ENCODE peak calls at places on chromosomes 1 and 21, in four cellular contexts. O is BJ, A is HFF-Myc, Z is foreskin fibroblast. N is an unnamed sample.

GRCh38 chr1:22861764-22862440 is 110.8 kb downstream of the LACTBL1 start:
- DNase-seq in O (no peak), A (no peak), Z (peak; percentile 70), N (peak; percentile 69)

GRCh38 chr1:77322061-77322900 is 40.5 kb downstream of the AK5 start:
- DNase-seq in O (peak; percentile 66), A (peak; percentile 17), Z (peak; percentile 85), N (peak; percentile 82)

GRCh38 chr1:54989473-54989872 is 9.0 kb downstream of the TMEM61 start:
- DNase-seq in O (no peak), A (no peak), Z (no peak), N (no peak)

GRCh38 chr1:227733309-227733705 is 1.8 kb downstream of the JMJD4 start:
- DNase-seq in O (no peak), A (no peak), Z (no peak), N (no peak)

GRCh38 chr1:111227875-111228747 is 598 bp downstream of the CHI3L2 start:
- DNase-seq in O (peak; percentile 18), A (no peak), Z (peak; percentile 93), N (peak; percentile 78)

GRCh38 chr21:45644041-45644906 is 749 bp downstream of the PCBP3 start:
- DNase-seq in O (no peak), A (no peak), Z (peak; percentile 69), N (no peak)

GRCh38 chr1:67626495-67627235 is 58.3 kb upstream of the GADD45A start:
- DNase-seq in O (no peak), A (peak; percentile 76), Z (peak; percentile 78), N (peak; percentile 26)

GRCh38 chr1:162562452-162562828 is 918 bp downstream of the UAP1 start:
- DNase-seq in O (no peak), A (no peak), Z (peak; percentile 80), N (peak; percentile 83)

GRCh38 chr1:156196445-156196844 is 2.5 kb downstream of the SLC25A44 start:
- DNase-seq in O (no peak), A (no peak), Z (no peak), N (no peak)

GRCh38 chr1:227886503-227886961 is 61.2 kb downstream of the WNT9A start:
- DNase-seq in O (no peak), A (no peak), Z (no peak), N (no peak)

GRCh38 chr1:16625497-16626408 is 12.4 kb upstream of the NBPF1 start:
- DNase-seq in O (no peak), A (no peak), Z (no peak), N (no peak)

GRCh38 chr1:28064064-28064463 is 24.3 kb downstream of the EYA3 start:
- DNase-seq in O (no peak), A (peak; percentile 38), Z (peak; percentile 62), N (peak; percentile 19)

GRCh38 chr1:16012590-16013219 is 5.1 kb downstream of the HSPB7 start:
- DNase-seq in O (no peak), A (no peak), Z (peak; percentile 65), N (peak; percentile 87)

GRCh38 chr1:229127301-229127700 is 143.6 kb upstream of the RAB4A start:
- DNase-seq in O (no peak), A (no peak), Z (no peak), N (peak; percentile 3)

GRCh38 chr1:29122987-29123870 is 474 bp downstream of the TMEM200B start:
- DNase-seq in O (no peak), A (no peak), Z (peak; percentile 66), N (peak; percentile 52)

GRCh38 chr1:29808141-29808995 is 572.0 kb downstream of the PTPRU start:
- DNase-seq in O (no peak), A (no peak), Z (no peak), N (no peak)

GRCh38 chr21:45818904-45819285 is 162.7 kb upstream of the COL6A1 start:
- DNase-seq in O (peak; percentile 40), A (peak; percentile 61), Z (peak; percentile 83), N (peak; percentile 74)

GRCh38 chr21:26177741-26178452 is 7.3 kb upstream of the APP start:
- DNase-seq in O (no peak), A (no peak), Z (peak; percentile 29), N (peak; percentile 51)

GRCh38 chr1:217721692-217722091 is 90.5 kb downstream of the SPATA17 start:
- DNase-seq in O (no peak), A (no peak), Z (no peak), N (peak; percentile 2)

DNA sequence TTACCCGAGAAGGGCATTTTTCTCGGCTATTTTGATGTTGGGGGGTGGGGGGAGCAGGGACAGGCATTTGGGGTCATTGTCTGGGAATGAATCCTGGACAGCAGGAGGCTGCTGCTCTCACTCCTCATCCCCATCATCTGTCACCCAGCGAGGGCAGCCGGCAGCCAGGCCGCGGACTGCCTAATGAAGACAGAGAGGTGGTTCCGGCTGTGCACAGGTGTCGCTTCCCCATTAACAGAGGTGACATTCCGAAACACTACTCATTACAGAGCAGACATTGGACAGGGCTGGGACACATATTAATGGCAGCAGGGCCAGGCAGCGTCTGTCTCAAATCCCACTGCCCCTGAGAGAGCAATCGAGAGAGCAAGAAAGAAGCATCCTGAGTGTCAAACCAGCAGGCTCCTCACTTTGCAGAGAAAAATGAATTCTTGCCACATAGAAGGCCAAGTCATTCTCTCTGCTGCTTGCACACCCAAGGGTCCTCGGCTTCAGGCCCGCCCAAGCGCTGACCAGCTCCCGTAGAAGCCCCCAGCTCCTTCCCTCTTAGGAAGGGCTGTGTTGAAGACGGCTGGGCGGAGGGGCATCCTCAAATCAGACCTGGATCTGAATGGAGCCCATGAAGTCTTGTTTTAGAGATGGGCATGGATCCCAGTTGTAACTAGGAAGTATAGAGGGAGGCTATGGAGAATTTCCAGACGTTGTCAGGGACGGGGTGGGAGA is 8.0 kb upstream of the LEMD1 start:
- DNase-seq in O (no peak), A (no peak), Z (no peak), N (no peak)
- H3K4me3 ChIP-seq in O (no peak overlapping the region), A (peak overlapping the region; percentile 44), Z (peak overlapping the region; percentile 54), N (peak overlapping the region; percentile 56)

GRCh38 chr1:31483012-31483946 is 70.3 kb downstream of the SERINC2 start:
- DNase-seq in O (peak; percentile 77), A (peak; percentile 60), Z (peak; percentile 96), N (peak; percentile 98)
- H3K4me3 ChIP-seq in O (no peak overlapping the region), A (no peak overlapping the region), Z (no peak overlapping the region), N (no peak overlapping the region)

GRCh38 chr1:201958348-201958747 is 3.0 kb downstream of the TIMM17A start:
- DNase-seq in O (no peak), A (no peak), Z (no peak), N (no peak)

GRCh38 chr1:201955009-201955749 is at the start of gene TIMM17A:
- DNase-seq in O (peak; percentile 95), A (peak; percentile 96), Z (peak; percentile 99), N (peak; percentile 98)

GRCh38 chr1:201955750-201956143 is 444 bp downstream of the TIMM17A start:
- DNase-seq in O (no peak), A (no peak), Z (no peak), N (no peak)

GRCh38 chr1:201949491-201949890 is 3.1 kb upstream of the LMOD1 start:
- DNase-seq in O (no peak), A (no peak), Z (peak; percentile 22), N (peak; percentile 48)

GRCh38 chr1:201954263-201955008 is 867 bp upstream of the TIMM17A start:
- DNase-seq in O (no peak), A (no peak), Z (peak; percentile 21), N (no peak)
- H3K4me3 ChIP-seq in O (peak overlapping the region; percentile 95), A (peak overlapping the region; percentile 97), Z (peak overlapping the region; percentile 89), N (peak overlapping the region; percentile 98)

DNA sequence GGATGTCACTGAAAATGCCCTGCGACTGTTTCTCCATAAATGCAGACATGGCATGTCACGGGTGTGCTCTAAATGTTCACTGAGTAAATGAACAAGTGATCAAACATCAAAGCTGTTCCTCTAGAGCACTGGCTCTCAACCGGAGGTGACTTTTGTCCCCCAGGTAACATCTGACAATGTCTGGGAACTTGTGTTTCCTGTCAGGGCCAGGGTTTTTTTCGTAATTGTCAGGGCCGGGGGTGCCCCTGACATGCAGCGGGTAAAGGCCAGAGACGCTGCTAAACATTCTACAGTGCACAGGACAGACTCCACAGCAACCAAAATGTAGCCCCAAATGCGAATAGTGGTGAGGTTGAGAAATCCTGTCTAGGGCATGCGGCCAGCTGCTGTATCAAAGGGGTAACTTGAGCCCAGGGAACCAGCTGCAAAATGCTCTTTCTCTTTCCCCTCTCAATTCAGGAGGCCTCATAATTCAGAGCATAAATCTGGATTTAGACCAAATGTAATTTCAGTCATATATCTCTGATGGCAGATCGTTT is 2.0 kb downstream of the ALDH4A1 start:
- DNase-seq in O (no peak), A (no peak), Z (peak; percentile 42), N (no peak)
- H3K4me3 ChIP-seq in O (no peak overlapping the region), A (no peak overlapping the region), Z (no peak overlapping the region), N (no peak overlapping the region)

DNA sequence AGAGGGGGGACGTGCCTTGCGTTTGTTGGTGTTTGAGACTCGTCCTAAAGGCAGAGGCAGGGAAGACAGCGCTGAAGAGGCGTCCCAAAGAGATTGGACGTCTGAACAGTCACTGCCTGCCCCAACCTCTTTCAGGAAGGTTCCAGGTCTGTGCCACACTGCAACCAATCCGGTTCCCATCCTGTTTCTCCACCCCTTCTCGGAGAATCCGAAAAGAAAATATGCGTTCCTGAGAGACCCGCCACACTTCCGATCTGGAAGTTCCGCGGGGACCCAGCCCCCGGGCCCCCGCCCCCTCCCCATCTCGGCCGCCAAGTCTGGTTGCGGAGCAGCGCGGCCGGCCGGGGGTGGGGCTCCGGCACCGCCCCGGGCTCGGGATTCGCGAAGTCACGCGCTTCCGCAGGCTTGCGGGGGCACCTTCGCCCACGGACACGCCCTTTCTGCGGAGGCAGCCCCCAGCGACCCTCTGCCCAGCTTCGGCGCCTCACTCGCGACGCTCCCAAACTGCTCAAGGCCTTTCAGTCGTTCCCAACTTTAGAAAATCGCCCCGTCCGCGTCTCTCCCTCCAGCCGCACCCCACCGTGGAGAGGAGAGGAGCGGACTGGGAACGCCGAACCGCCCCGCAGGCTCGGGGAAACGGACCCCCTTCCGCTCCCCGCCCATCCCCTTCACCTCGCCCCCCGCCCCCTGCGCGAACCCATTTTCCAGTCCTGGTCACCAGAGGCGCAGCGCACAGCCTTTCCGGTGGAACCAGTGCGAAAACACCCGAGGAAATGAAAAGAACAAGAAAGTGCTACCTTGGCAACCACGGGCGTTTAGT is 124.6 kb upstream of the DPYD start:
- DNase-seq in O (no peak), A (no peak), Z (peak; percentile 71), N (peak; percentile 70)
- H3K4me3 ChIP-seq in O (peak overlapping the region; percentile 56), A (peak overlapping the region; percentile 50), Z (peak overlapping the region; percentile 71), N (peak overlapping the region; percentile 83)

DNA sequence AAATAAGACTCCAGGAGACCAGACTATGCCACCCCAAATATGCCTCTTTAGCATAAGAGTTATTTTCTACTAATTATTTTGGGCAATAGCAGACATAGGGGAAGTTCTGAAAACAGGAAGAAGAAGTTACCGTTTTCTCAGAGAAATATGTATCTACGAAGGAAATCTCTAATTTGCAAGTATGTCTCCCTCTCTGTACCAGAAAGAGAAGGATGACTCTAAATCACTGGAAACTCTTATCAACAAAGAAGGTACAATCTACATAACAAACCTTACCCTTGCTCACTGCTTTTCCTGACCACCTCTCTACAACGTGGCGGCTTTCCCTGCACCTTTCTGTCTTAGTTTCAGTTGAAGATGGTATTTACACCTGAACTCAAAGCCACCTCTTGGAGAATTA is 49.0 kb downstream of the OMA1 start:
- DNase-seq in O (no peak), A (no peak), Z (no peak), N (no peak)
- H3K4me3 ChIP-seq in O (no peak overlapping the region), A (no peak overlapping the region), Z (no peak overlapping the region), N (no peak overlapping the region)

GRCh38 chr1:155125946-155126493 is 1.7 kb upstream of the EFNA1 start:
- DNase-seq in O (no peak), A (no peak), Z (peak; percentile 43), N (peak; percentile 3)
- H3K4me3 ChIP-seq in O (no peak overlapping the region), A (no peak overlapping the region), Z (no peak overlapping the region), N (peak overlapping the region; percentile 17)

N was measured in AG10803.